ENCODE peak calls at places on chromosomes 16 and 17, in six cellular contexts. O is activated CD8-positive, alpha-beta T cell treated with anti-CD3 and anti-CD28 coated beads, Interleukin-2, amount 10 ng/mL, durations not matched to agents 7 days and 5 days; S is cardiac fibroblast; J is skeletal muscle cell; B is AG09309; W is stimulated activated CD8-positive, alpha-beta memory T cell treated with anti-CD3 and anti-CD28 coated beads, Interleukin-4, amount 100 ng/mL, for 1 hour. E is an unnamed sample.

GRCh38 chr16:14202697-14203096 is 131.6 kb downstream of the MRTFB start:
- DNase-seq in B (no peak), S (peak; percentile 14), W (no peak), O (no peak), J (no peak), E (no peak)

GRCh38 chr16:48608452-48608851 is 1.5 kb downstream of the N4BP1 start:
- DNase-seq in B (no peak), J (no peak), O (peak; percentile 51), S (no peak), W (no peak), E (no peak)

GRCh38 chr16:50306287-50306686 is 39.9 kb downstream of the ADCY7 start:
- DNase-seq in O (no peak), J (no peak), B (no peak), W (no peak), S (no peak), E (no peak)

GRCh38 chr17:73315481-73315880 is 3.7 kb upstream of the CDC42EP4 start:
- DNase-seq in J (no peak), B (no peak), O (no peak), S (no peak), W (no peak), E (no peak)

GRCh38 chr17:44780845-44781480 is 22.2 kb downstream of the ADAM11 start:
- DNase-seq in S (no peak), J (no peak), O (no peak), W (no peak), B (no peak), E (no peak)

GRCh38 chr17:8991514-8992285 is 26.2 kb upstream of the PIK3R5 start:
- DNase-seq in S (peak; percentile 71), J (no peak), B (no peak), O (peak; percentile 79), W (peak; percentile 39), E (no peak)

GRCh38 chr16:85027349-85027967 is at the start of gene KIAA0513:
- DNase-seq in O (peak; percentile 95), W (peak; percentile 94), S (peak; percentile 96), J (peak; percentile 75), B (peak; percentile 51), E (peak; percentile 31)

GRCh38 chr16:89137666-89138512 is 33.7 kb upstream of the CDH15 start:
- DNase-seq in O (no peak), S (no peak), J (no peak), B (no peak), W (no peak), E (no peak)

GRCh38 chr17:46764709-46765401 is 53.6 kb downstream of the WNT3 start:
- DNase-seq in S (peak; percentile 83), J (peak; percentile 65), B (peak; percentile 54), W (no peak), O (no peak), E (peak; percentile 81)

GRCh38 chr16:48420437-48420836 is 35.2 kb upstream of the SIAH1 start:
- DNase-seq in O (no peak), S (no peak), B (no peak), W (no peak), J (no peak), E (no peak)

E was measured in BJ.